ENCODE peak calls at places on chromosomes 12 and 14, in six cellular contexts. V, D, I, A, R and Q are unnamed samples.

GRCh38 chr12:95484524-95484923 is 10.6 kb downstream of the METAP2 start:
- DNase-seq in D (no peak), I (peak; percentile 10), V (no peak), A (no peak), R (no peak), Q (no peak)

GRCh38 chr14:69101331-69101826 is 51.5 kb downstream of the DCAF5 start:
- DNase-seq in D (no peak), V (no peak), I (peak; percentile 91), A (no peak), R (peak; percentile 21), Q (peak; percentile 53)

GRCh38 chr12:76866146-76866545 is 12.7 kb downstream of the CSRP2 start:
- DNase-seq in A (no peak), I (no peak), V (no peak), R (no peak), D (no peak), Q (no peak)

GRCh38 chr14:87049886-87050820 is 942.8 kb downstream of the GALC start:
- DNase-seq in I (peak; percentile 47), V (peak; percentile 40), R (no peak), D (no peak), A (no peak), Q (no peak)

GRCh38 chr12:107352347-107353081 is 259.2 kb upstream of the CRY1 start:
- DNase-seq in D (no peak), I (no peak), A (no peak), R (no peak), V (no peak), Q (no peak)

GRCh38 chr14:34423445-34423844 is 38.6 kb downstream of the SPTSSA start:
- DNase-seq in R (no peak), A (no peak), D (no peak), V (no peak), I (no peak), Q (no peak)

GRCh38 chr14:100246809-100247428 is 8.0 kb downstream of the YY1 start:
- DNase-seq in D (no peak), A (no peak), I (peak; percentile 47), V (peak; percentile 75), R (peak; percentile 48), Q (peak; percentile 48)

GRCh38 chr12:111024205-111024794 is 103.9 kb upstream of the MYL2 start:
- DNase-seq in D (peak; percentile 73), I (peak; percentile 4), V (peak; percentile 85), A (peak; percentile 42), R (peak; percentile 52), Q (peak; percentile 42)

GRCh38 chr12:67002711-67003110 is 266.4 kb upstream of the CAND1 start:
- DNase-seq in R (no peak), D (no peak), V (no peak), A (no peak), I (no peak), Q (no peak)

GRCh38 chr12:97568336-97569180 is 106.0 kb downstream of the RMST start:
- DNase-seq in R (no peak), V (no peak), D (no peak), A (no peak), I (no peak), Q (peak; percentile 27)

GRCh38 chr12:15688838-15689237 is 100.3 kb downstream of the EPS8 start:
- DNase-seq in D (no peak), R (no peak), V (peak; percentile 30), A (no peak), I (no peak), Q (no peak)

GRCh38 chr12:26195250-26195640 is at the start of gene SSPN:
- DNase-seq in V (peak; percentile 77), R (no peak), A (peak; percentile 74), D (peak; percentile 80), I (peak; percentile 61), Q (peak; percentile 56)

GRCh38 chr12:111387747-111388365 is 17.9 kb upstream of the SH2B3 start:
- DNase-seq in R (no peak), D (no peak), I (no peak), A (no peak), V (no peak), Q (no peak)

GRCh38 chr12:86134571-86134970 is 121.6 kb downstream of the MGAT4C start:
- DNase-seq in R (no peak), V (no peak), I (peak; percentile 35), D (no peak), A (no peak), Q (no peak)

GRCh38 chr14:55881577-55882241 is 236.5 kb upstream of the PELI2 start:
- DNase-seq in I (peak; percentile 16), D (no peak), V (no peak), R (no peak), A (no peak), Q (no peak)

GRCh38 chr14:35384386-35385041 is 20.0 kb downstream of the NFKBIA start:
- DNase-seq in R (no peak), D (no peak), A (peak; percentile 78), I (peak; percentile 99), V (no peak), Q (peak; percentile 68)

GRCh38 chr12:124278389-124279101 is 16.3 kb upstream of the RFLNA start:
- DNase-seq in V (no peak), I (no peak), D (no peak), A (no peak), R (no peak), Q (peak; percentile 43)

GRCh38 chr14:53304726-53305381 is 151.7 kb upstream of the DDHD1 start:
- DNase-seq in V (no peak), A (no peak), R (no peak), I (peak; percentile 86), D (no peak), Q (no peak)

GRCh38 chr12:116601524-116601923 is 42.3 kb downstream of the MAP1LC3B2 start:
- DNase-seq in A (no peak), D (no peak), V (no peak), R (no peak), I (peak; percentile 46), Q (no peak)

GRCh38 chr12:51011960-51012359 is 14.2 kb downstream of the SLC11A2 start:
- DNase-seq in D (peak; percentile 70), I (no peak), A (peak; percentile 27), R (no peak), V (no peak), Q (no peak)

GRCh38 chr14:104784846-104785707 is 10.5 kb downstream of the AKT1 start:
- DNase-seq in I (no peak), R (no peak), A (no peak), V (no peak), D (peak; percentile 84), Q (no peak)

GRCh38 chr14:69506241-69506595 is 21.7 kb downstream of the PLEKHD1 start:
- DNase-seq in A (no peak), D (peak; percentile 9), V (no peak), R (no peak), I (no peak), Q (no peak)

GRCh38 chr14:68598621-68599447 is 194.0 kb downstream of the ZFP36L1 start:
- DNase-seq in D (peak; percentile 77), V (no peak), A (peak; percentile 45), I (peak; percentile 97), R (peak; percentile 97), Q (peak; percentile 72)

GRCh38 chr14:32709072-32709471 is 229.6 kb upstream of the NPAS3 start:
- DNase-seq in A (no peak), D (no peak), V (no peak), I (peak; percentile 77), R (no peak), Q (no peak)

GRCh38 chr14:69002069-69002468 is 23.0 kb upstream of the ACTN1 start:
- DNase-seq in D (no peak), I (no peak), A (no peak), R (no peak), V (peak; percentile 28), Q (peak; percentile 39)

GRCh38 chr12:1845886-1846285 is 25.5 kb downstream of the LRTM2 start:
- DNase-seq in R (no peak), D (no peak), V (no peak), I (no peak), A (no peak), Q (no peak)

GRCh38 chr14:81311128-81311527 is 89.0 kb downstream of the STON2 start:
- DNase-seq in V (peak; percentile 20), A (no peak), I (no peak), R (no peak), D (no peak), Q (no peak)
- H3K4me1 ChIP-seq in V (peaks cover 19% of the 10 kb centered on the region), A (no peaks in the 10 kb centered on the region), I (no peaks in the 10 kb centered on the region), R (no peaks in the 10 kb centered on the region), D (peaks cover 15% of the 10 kb centered on the region), Q (no peaks in the 10 kb centered on the region)

GRCh38 chr12:75814856-75815754 is 216.5 kb downstream of the PHLDA1 start:
- DNase-seq in D (no peak), I (peak; percentile 98), V (no peak), A (no peak), R (no peak), Q (no peak)
- H3K4me1 ChIP-seq in D (peaks cover 2% of the 10 kb centered on the region), I (peaks cover 32% of the 10 kb centered on the region), V (no peaks in the 10 kb centered on the region), A (no peaks in the 10 kb centered on the region), R (peaks cover 63% of the 10 kb centered on the region), Q (no peaks in the 10 kb centered on the region)

GRCh38 chr12:14280921-14281320 is 84.6 kb upstream of the ATF7IP start:
- DNase-seq in I (no peak), R (no peak), V (no peak), A (no peak), D (no peak), Q (no peak)

GRCh38 chr12:14275886-14276285 is 89.6 kb upstream of the ATF7IP start:
- DNase-seq in D (no peak), V (no peak), I (no peak), A (no peak), R (no peak), Q (no peak)

GRCh38 chr12:14279845-14280244 is 85.6 kb upstream of the ATF7IP start:
- DNase-seq in D (no peak), I (no peak), V (no peak), A (no peak), R (no peak), Q (no peak)

GRCh38 chr12:14281539-14281938 is 83.9 kb upstream of the ATF7IP start:
- DNase-seq in D (no peak), A (no peak), R (no peak), I (peak; percentile 13), V (no peak), Q (no peak)

DNA sequence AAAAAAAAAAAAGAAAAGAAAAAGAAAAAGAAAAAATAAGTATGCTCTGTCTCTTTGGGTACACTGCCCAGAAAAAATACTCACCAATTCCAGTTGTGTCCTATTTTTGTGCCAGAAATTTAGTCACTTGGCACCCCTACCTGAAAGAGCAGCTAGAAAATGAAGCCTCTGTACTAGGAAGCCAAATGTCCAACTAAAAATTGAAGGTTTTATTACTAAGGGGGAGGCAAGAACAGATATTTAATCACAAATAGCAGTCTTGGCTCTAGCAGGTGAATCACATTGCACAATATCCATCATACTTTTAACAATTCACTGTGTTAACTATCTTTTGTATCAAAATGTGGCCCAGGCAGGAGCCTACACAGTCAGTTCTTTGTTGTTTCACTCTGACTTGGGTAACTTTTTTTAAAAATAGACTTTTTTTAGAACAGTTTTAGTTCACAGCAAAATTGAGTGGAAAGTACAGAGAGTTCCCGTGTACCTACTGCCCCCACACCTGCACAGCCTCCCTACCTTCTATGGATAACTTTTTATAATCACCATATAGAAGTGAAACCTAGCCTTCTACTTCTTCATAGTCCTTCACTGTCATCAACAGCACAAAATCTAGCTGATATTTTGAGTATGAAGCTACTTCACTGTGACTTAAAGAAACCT is 87.1 kb upstream of the ATF7IP start:
- DNase-seq in I (no peak), V (no peak), R (no peak), D (no peak), A (no peak), Q (no peak)
- H3K4me1 ChIP-seq in I (peaks cover 4% of the 10 kb centered on the region), V (peaks cover 1% of the 10 kb centered on the region), R (no peaks in the 10 kb centered on the region), D (peaks cover 1% of the 10 kb centered on the region), A (no peaks in the 10 kb centered on the region), Q (no peaks in the 10 kb centered on the region)

DNA sequence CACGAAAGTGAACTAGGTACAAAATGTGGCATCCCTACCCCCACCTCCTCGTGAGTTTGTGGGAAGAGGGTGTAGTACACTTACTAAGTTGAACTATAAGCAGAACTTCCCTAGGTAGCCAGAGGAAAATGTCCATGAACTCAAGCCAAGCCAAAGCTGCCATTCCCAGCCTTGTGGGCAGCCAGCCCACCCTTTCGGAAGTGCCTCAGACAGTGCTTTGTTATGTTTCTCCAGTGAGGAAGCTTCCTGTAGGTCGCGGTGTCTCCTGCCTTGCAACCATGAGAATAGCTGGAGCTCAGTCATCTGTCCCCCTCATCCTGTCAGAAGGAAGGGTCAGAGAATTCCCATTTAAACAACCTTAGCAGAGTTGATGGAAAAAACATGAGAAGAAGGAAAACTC is 266.9 kb downstream of the DUSP6 start:
- DNase-seq in A (no peak), I (no peak), R (no peak), D (no peak), V (no peak), Q (no peak)
- H3K4me1 ChIP-seq in A (no peaks in the 10 kb centered on the region), I (peaks cover 4% of the 10 kb centered on the region), R (peaks cover 9% of the 10 kb centered on the region), D (peaks cover 5% of the 10 kb centered on the region), V (peaks cover 24% of the 10 kb centered on the region), Q (no peaks in the 10 kb centered on the region)